ENCODE peak calls at places on chromosome 5, in eight cellular contexts. D is endodermal cell, C is neural crest cell, T is NB4, O is posterior vena cava, X is spleen, S is fibroblast of gingiva, E is EH. B is an unnamed sample.

GRCh38 chr5:176542135-176542595 is 5.0 kb upstream of the RNF44 start:
- DNase-seq in X (peak), T (no peak), C (no peak), S (no peak), D (peak), O (no peak), E (no peak), B (no peak)

GRCh38 chr5:105677291-105677690 is 1993.4 kb downstream of the EFNA5 start:
- DNase-seq in E (no peak), S (no peak), D (no peak), O (no peak), C (no peak), X (no peak), T (no peak), B (no peak)

GRCh38 chr5:149442563-149443182 is 63.6 kb upstream of the IL17B start:
- DNase-seq in S (peak), C (peak), X (peak), E (peak), T (peak), D (peak), O (peak), B (peak)

GRCh38 chr5:861442-862366 is 10.9 kb upstream of the ZDHHC11 start:
- DNase-seq in S (no peak), C (no peak), D (no peak), X (no peak), E (no peak), T (peak), O (no peak), B (no peak)

GRCh38 chr5:378976-379742 is 57.6 kb downstream of the AHRR start:
- DNase-seq in S (no peak), D (peak), X (peak), T (peak), C (no peak), O (peak), E (peak), B (peak)

GRCh38 chr5:321233-321725 is at the start of gene AHRR:
- DNase-seq in T (peak), X (no peak), S (peak), O (no peak), E (peak), D (peak), C (peak), B (peak)

GRCh38 chr5:122517091-122517490 is 205.1 kb downstream of the SNCAIP start:
- DNase-seq in D (no peak), T (no peak), E (no peak), S (no peak), X (no peak), O (no peak), C (no peak), B (no peak)

GRCh38 chr5:9782806-9783560 is 152.8 kb upstream of the TAS2R1 start:
- DNase-seq in D (no peak), C (no peak), X (no peak), S (peak), T (no peak), E (peak), O (no peak), B (peak)

GRCh38 chr5:74199436-74200210 is 440.9 kb downstream of the ENC1 start:
- DNase-seq in X (no peak), E (peak), D (no peak), O (no peak), C (no peak), S (no peak), T (no peak), B (peak)

GRCh38 chr5:139747583-139748504 is 47.8 kb upstream of the PSD2 start:
- DNase-seq in S (no peak), E (peak), C (peak), O (peak), T (peak), D (peak), X (peak), B (peak)

GRCh38 chr5:131968396-131968954 is 23.0 kb upstream of the MEIKIN start:
- DNase-seq in T (no peak), D (no peak), E (peak), C (no peak), S (no peak), O (no peak), X (no peak), B (peak)

GRCh38 chr5:154476343-154477213 is 1.4 kb downstream of the HAND1 start:
- DNase-seq in O (no peak), E (no peak), D (peak), X (no peak), C (no peak), S (no peak), T (no peak), B (no peak)

GRCh38 chr5:80153586-80154126 is 102.2 kb downstream of the SERINC5 start:
- DNase-seq in C (no peak), T (no peak), S (no peak), D (peak), E (no peak), X (no peak), O (no peak), B (no peak)

GRCh38 chr5:140882591-140882899 is 621 bp downstream of the PCDHA13 start:
- DNase-seq in X (no peak), T (peak), E (no peak), O (no peak), S (no peak), D (peak), C (no peak), B (no peak)